ENCODE peak calls at places on chromosomes 4 and X, in five cellular contexts. R, W, Z, G and B are unnamed samples.

GRCh38 chrX:138711399-138712347 is at the start of gene FGF13:
- DNase-seq in G (peak), R (peak), W (no peak), Z (peak), B (no peak)

GRCh38 chr4:7059673-7060072 is 8.2 kb downstream of the GRPEL1 start:
- DNase-seq in W (no peak), Z (no peak), G (no peak), R (no peak), B (no peak)

GRCh38 chrX:108261541-108262218 is 170.1 kb downstream of the ATG4A start:
- DNase-seq in Z (no peak), G (no peak), R (no peak), W (peak), B (no peak)

GRCh38 chr4:100540156-100540555 is 22.3 kb upstream of the EMCN start:
- DNase-seq in W (no peak), G (no peak), R (no peak), Z (no peak), B (no peak)

GRCh38 chrX:3263681-3264126 is 82.7 kb downstream of the MXRA5 start:
- DNase-seq in Z (no peak), R (no peak), W (peak), G (no peak), B (peak)

GRCh38 chr4:5824635-5825034 is 68.3 kb downstream of the CRMP1 start:
- DNase-seq in G (no peak), Z (no peak), R (no peak), W (peak), B (no peak)

GRCh38 chrX:23557070-23557469 is 110.2 kb upstream of the PRDX4 start:
- DNase-seq in R (no peak), Z (no peak), W (no peak), G (no peak), B (peak)

GRCh38 chr4:152807294-152807829 is 27.6 kb downstream of the ARFIP1 start:
- DNase-seq in Z (no peak), R (no peak), G (no peak), W (peak), B (no peak)

GRCh38 chr4:1285790-1286553 is 3.7 kb upstream of the MAEA start:
- DNase-seq in Z (no peak), R (no peak), G (peak), W (peak), B (no peak)

GRCh38 chr4:64251779-64252178 is 157.5 kb downstream of the TECRL start:
- DNase-seq in W (no peak), R (no peak), Z (no peak), G (no peak), B (no peak)
- H2BK12ac ChIP-seq in W (no peak), R (no peak), Z (no peak), G (no peak), B (no peak)

GRCh38 chr4:164949448-164950118 is 27.9 kb downstream of the TRIM61 start:
- DNase-seq in W (no peak), Z (no peak), R (peak), G (peak), B (peak)
- H2BK12ac ChIP-seq in W (no peak), Z (no peak), R (no peak), G (no peak), B (no peak)

DNA sequence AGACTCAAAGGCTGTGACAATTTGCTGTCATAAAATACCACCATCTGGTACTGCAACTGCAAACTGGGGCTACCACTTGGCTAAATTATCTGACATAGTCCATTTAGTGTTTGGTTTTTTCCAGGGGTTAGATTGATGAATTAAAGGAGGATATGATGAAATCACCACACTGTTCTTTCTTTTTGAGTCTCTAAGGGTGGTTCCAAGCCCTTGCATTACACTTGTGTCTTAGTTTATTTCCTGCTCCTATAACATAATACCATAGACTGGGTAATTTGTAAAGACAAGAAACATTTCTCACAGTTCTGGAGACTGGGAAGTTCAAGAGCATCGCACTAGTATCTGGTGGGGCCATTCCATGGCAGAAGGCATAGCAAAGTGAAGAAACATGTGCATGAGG is 32.0 kb upstream of the CD38 start:
- DNase-seq in Z (no peak), G (no peak), W (no peak), R (no peak), B (no peak)
- H2BK12ac ChIP-seq in Z (no peak), G (no peak), W (no peak), R (no peak), B (no peak)

GRCh38 chr4:115165503-115165902 is 52.1 kb upstream of the NDST4 start:
- DNase-seq in W (peak), R (no peak), G (no peak), Z (no peak), B (no peak)
- H2BK12ac ChIP-seq in W (no peak), R (no peak), G (no peak), Z (no peak), B (no peak)

DNA sequence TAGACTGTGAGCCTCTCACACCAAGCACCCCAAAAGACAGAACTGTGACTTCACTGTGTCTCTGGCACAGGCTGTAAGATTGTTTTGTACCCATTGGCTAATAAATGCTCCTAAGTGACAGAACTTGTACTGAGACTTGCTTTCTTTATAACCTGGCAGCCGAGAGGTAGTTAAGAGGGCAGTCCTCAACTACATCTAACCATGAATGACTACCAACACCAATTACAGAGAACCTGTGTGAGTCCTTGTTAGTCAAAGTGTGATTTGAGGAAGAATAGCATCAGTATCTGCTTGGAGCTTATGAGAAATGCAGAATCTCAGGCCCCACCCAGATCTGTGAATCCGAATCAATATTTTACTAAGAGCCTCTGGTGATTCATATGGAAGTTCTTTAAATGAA is 154.0 kb upstream of the FTHL17 start:
- DNase-seq in W (no peak), R (no peak), G (no peak), Z (no peak), B (no peak)
- H2BK12ac ChIP-seq in W (no peak), R (no peak), G (no peak), Z (no peak), B (no peak)

GRCh38 chrX:71148278-71148663 is 3.6 kb downstream of the NLGN3 start:
- DNase-seq in R (no peak), W (no peak), G (no peak), Z (no peak), B (no peak)
- H2BK12ac ChIP-seq in R (no peak), W (no peak), G (no peak), Z (no peak), B (no peak)

GRCh38 chrX:136619889-136620505 is 28.0 kb upstream of the CD40LG start:
- DNase-seq in W (no peak), G (no peak), R (no peak), Z (no peak), B (peak)
- H2BK12ac ChIP-seq in W (no peak), G (no peak), R (no peak), Z (no peak), B (no peak)

GRCh38 chrX:7788334-7788733 is 54.6 kb upstream of the VCX start:
- DNase-seq in Z (no peak), W (no peak), G (no peak), R (no peak), B (no peak)
- H2BK12ac ChIP-seq in Z (no peak), W (no peak), G (no peak), R (no peak), B (no peak)

GRCh38 chr4:105805501-105806120 is 89.7 kb upstream of the NPNT start:
- DNase-seq in Z (no peak), W (no peak), G (no peak), R (no peak), B (no peak)
- H2BK12ac ChIP-seq in Z (no peak), W (no peak), G (no peak), R (no peak), B (no peak)